ENCODE peak calls at places on chromosome 11, in nine cellular contexts. B is lower leg skin; V is M059J; G is NCI-H460; R is HEK293T; A is RWPE2; Y is MM.1S; K is putamen; X is activated CD4-positive, CD25-positive, alpha-beta regulatory T cell. F is an unnamed sample.
A peak's percentile ranks its signal among the peaks of the same experiment; 100 is the strongest.

GRCh38 chr11:27696961-27697360 is 3.3 kb downstream of the BDNF start:
- DNase-seq in B (no peak), V (no peak), G (no peak), R (no peak), A (no peak), Y (no peak), K (no peak), X (no peak), F (no peak)

GRCh38 chr11:31325162-31325561 is 44.4 kb downstream of the DCDC1 start:
- DNase-seq in B (no peak), V (peak; percentile 82), G (no peak), R (no peak), A (no peak), Y (no peak), K (no peak), X (no peak), F (no peak)

GRCh38 chr11:130514851-130515250 is 66.4 kb downstream of the ADAMTS15 start:
- DNase-seq in B (no peak), V (no peak), G (no peak), R (no peak), A (no peak), Y (no peak), K (no peak), X (no peak), F (no peak)

GRCh38 chr11:122036493-122036892 is 79.5 kb downstream of the BLID start:
- DNase-seq in B (no peak), V (no peak), G (no peak), R (no peak), A (no peak), Y (no peak), K (peak; percentile 34), X (no peak), F (no peak)

GRCh38 chr11:27700351-27701261 is at the start of gene BDNF:
- DNase-seq in B (peak; percentile 69), V (peak; percentile 68), G (no peak), R (peak; percentile 32), A (peak; percentile 49), Y (peak; percentile 33), K (no peak), X (no peak), F (no peak)

GRCh38 chr11:2813141-2813908 is 72.2 kb downstream of the CDKN1C start:
- DNase-seq in B (no peak), V (peak; percentile 35), G (no peak), R (no peak), A (no peak), Y (no peak), K (peak; percentile 22), X (no peak), F (no peak)

GRCh38 chr11:57269580-57270021 is 32.6 kb upstream of the APLNR start:
- DNase-seq in B (peak; percentile 77), V (peak; percentile 40), G (no peak), R (no peak), A (no peak), Y (no peak), K (no peak), X (no peak), F (no peak)

GRCh38 chr11:110373061-110373702 is 56.6 kb upstream of the FDX1 start:
- DNase-seq in B (no peak), V (peak; percentile 71), G (no peak), R (no peak), A (no peak), Y (peak; percentile 27), K (no peak), X (no peak), F (no peak)

GRCh38 chr11:6249822-6250555 is 9.6 kb upstream of the CCKBR start:
- DNase-seq in B (peak; percentile 93), V (peak; percentile 81), G (no peak), R (no peak), A (no peak), Y (no peak), K (no peak), X (no peak), F (no peak)

GRCh38 chr11:45475135-45475534 is 189.0 kb upstream of the SYT13 start:
- DNase-seq in B (no peak), V (no peak), G (no peak), R (no peak), A (no peak), Y (no peak), K (no peak), X (no peak), F (no peak)

GRCh38 chr11:107996025-107996776 is 12.5 kb upstream of the CUL5 start:
- DNase-seq in B (no peak), V (no peak), G (no peak), R (no peak), A (no peak), Y (no peak), K (no peak), X (no peak), F (no peak)

GRCh38 chr11:134584706-134585445 is 172.8 kb upstream of the B3GAT1 start:
- DNase-seq in B (no peak), V (no peak), G (no peak), R (no peak), A (no peak), Y (no peak), K (no peak), X (no peak), F (no peak)

GRCh38 chr11:134014502-134014901 is 54.4 kb upstream of the JAM3 start:
- DNase-seq in B (no peak), V (peak; percentile 42), G (no peak), R (peak; percentile 59), A (no peak), Y (no peak), K (no peak), X (no peak), F (no peak)

GRCh38 chr11:19744130-19744529 is 31.5 kb downstream of the NAV2 start:
- DNase-seq in B (no peak), V (no peak), G (no peak), R (no peak), A (no peak), Y (no peak), K (no peak), X (no peak), F (no peak)

GRCh38 chr11:113253406-113253805 is 61.0 kb upstream of the TTC12 start:
- DNase-seq in B (peak; percentile 20), V (no peak), G (no peak), R (no peak), A (no peak), Y (no peak), K (no peak), X (no peak), F (no peak)

GRCh38 chr11:70281114-70281729 is 10.7 kb downstream of the PPFIA1 start:
- DNase-seq in B (no peak), V (no peak), G (no peak), R (no peak), A (no peak), Y (no peak), K (peak; percentile 28), X (no peak), F (no peak)

GRCh38 chr11:48037709-48038468 is 57.5 kb downstream of the PTPRJ start:
- DNase-seq in B (no peak), V (peak; percentile 75), G (no peak), R (no peak), A (no peak), Y (no peak), K (no peak), X (no peak), F (peak; percentile 34)

GRCh38 chr11:75691804-75692203 is 23.0 kb upstream of the MAP6 start:
- DNase-seq in B (no peak), V (no peak), G (no peak), R (no peak), A (no peak), Y (no peak), K (no peak), X (no peak), F (no peak)

GRCh38 chr11:72195518-72195917 is 3.6 kb downstream of the FOLR1 start:
- DNase-seq in B (no peak), V (no peak), G (no peak), R (no peak), A (no peak), Y (no peak), K (no peak), X (no peak), F (no peak)

GRCh38 chr11:71474771-71475483 is 21.9 kb downstream of the NADSYN1 start:
- DNase-seq in B (no peak), V (no peak), G (no peak), R (no peak), A (no peak), Y (no peak), K (no peak), X (no peak), F (no peak)

GRCh38 chr11:1750481-1750839 is at the start of gene IFITM10:
- DNase-seq in B (no peak), V (peak; percentile 78), G (no peak), R (no peak), A (peak; percentile 42), Y (no peak), K (no peak), X (no peak), F (no peak)